ENCODE peak calls at places on chromosome 14, in seven cellular contexts. M is psoas muscle, H is neural crest cell, U is endothelial cell, C is GM20000, J is hepatocyte, K is Caco-2. O is an unnamed sample.

GRCh38 chr14:51643137-51643536 is 8.6 kb upstream of the FRMD6 start:
- DNase-seq in M (no peak), H (no peak), U (no peak), J (no peak), C (no peak), K (no peak), O (no peak)

GRCh38 chr14:24367506-24368214 is at the start of gene NFATC4:
- DNase-seq in J (peak), U (peak), C (peak), H (peak), M (peak), K (peak), O (no peak)

GRCh38 chr14:76089151-76089550 is 62.6 kb upstream of the GPATCH2L start:
- DNase-seq in M (no peak), C (no peak), H (no peak), J (no peak), K (no peak), U (no peak), O (no peak)

GRCh38 chr14:84254205-84254788 is 1275.6 kb upstream of the FLRT2 start:
- DNase-seq in K (no peak), J (peak), C (no peak), U (peak), H (no peak), M (no peak), O (no peak)

GRCh38 chr14:64388533-64389243 is 535 bp downstream of the MTHFD1 start:
- DNase-seq in H (peak), U (peak), K (peak), J (peak), M (peak), C (no peak), O (no peak)

GRCh38 chr14:49702725-49703124 is 9.8 kb downstream of the KLHDC1 start:
- DNase-seq in U (no peak), K (no peak), J (no peak), H (no peak), M (no peak), C (no peak), O (no peak)

GRCh38 chr14:79631276-79631675 is 580.0 kb downstream of the DIO2 start:
- DNase-seq in H (no peak), J (no peak), K (no peak), C (no peak), M (no peak), U (no peak), O (no peak)

GRCh38 chr14:53874704-53875103 is 81.9 kb downstream of the BMP4 start:
- DNase-seq in C (no peak), H (no peak), J (no peak), U (no peak), K (no peak), M (no peak), O (no peak)

GRCh38 chr14:65403231-65403630 is 9.3 kb upstream of the FUT8 start:
- DNase-seq in C (no peak), H (no peak), U (no peak), M (no peak), J (no peak), K (no peak), O (no peak)

GRCh38 chr14:20631821-20632389 is 9.6 kb downstream of the OR6S1 start:
- DNase-seq in C (no peak), U (peak), H (no peak), K (peak), M (peak), J (peak), O (no peak)

GRCh38 chr14:91065266-91065665 is 4.8 kb upstream of the RPS6KA5 start:
- DNase-seq in H (no peak), J (no peak), K (no peak), U (no peak), C (no peak), M (no peak), O (no peak)

GRCh38 chr14:68789002-68789797 is 3.7 kb downstream of the ZFP36L1 start:
- DNase-seq in J (peak), H (peak), K (no peak), U (peak), M (peak), C (peak), O (no peak)

GRCh38 chr14:36238666-36239363 is 62.3 kb upstream of the PTCSC3 start:
- DNase-seq in C (no peak), J (no peak), K (no peak), M (no peak), H (no peak), U (no peak), O (no peak)

GRCh38 chr14:69853774-69854173 is 25.4 kb upstream of the SMOC1 start:
- DNase-seq in J (no peak), K (no peak), M (no peak), H (no peak), U (no peak), C (peak), O (no peak)

GRCh38 chr14:25350802-25351201 is 300.9 kb upstream of the STXBP6 start:
- DNase-seq in U (no peak), M (peak), J (no peak), H (no peak), C (no peak), K (no peak), O (no peak)

GRCh38 chr14:54567634-54568561 is 970 bp downstream of the SAMD4A start:
- DNase-seq in J (peak), C (peak), M (peak), K (peak), H (peak), U (peak), O (no peak)

GRCh38 chr14:42113358-42114070 is 506.8 kb downstream of the LRFN5 start:
- DNase-seq in U (no peak), M (no peak), K (peak), J (no peak), C (no peak), H (no peak), O (peak)

GRCh38 chr14:53032161-53032803 is 81.4 kb upstream of the FERMT2 start:
- DNase-seq in J (no peak), C (no peak), K (no peak), U (no peak), M (no peak), H (no peak), O (no peak)

GRCh38 chr14:58301416-58301815 is 3.1 kb downstream of the ARID4A start:
- DNase-seq in M (no peak), C (no peak), J (no peak), U (no peak), H (no peak), K (no peak), O (no peak)

GRCh38 chr14:53516261-53516774 is 363.2 kb upstream of the DDHD1 start:
- DNase-seq in U (no peak), J (no peak), K (no peak), H (no peak), C (no peak), M (no peak), O (no peak)

GRCh38 chr14:54600685-54601084 is 33.8 kb downstream of the SAMD4A start:
- DNase-seq in J (peak), H (no peak), K (no peak), C (no peak), M (no peak), U (no peak), O (no peak)

GRCh38 chr14:72609205-72609916 is 284.5 kb downstream of the DPF3 start:
- DNase-seq in M (no peak), J (no peak), C (no peak), U (no peak), H (no peak), K (no peak), O (no peak)

GRCh38 chr14:92386637-92387036 is 63.7 kb downstream of the SLC24A4 start:
- DNase-seq in J (peak), C (no peak), H (no peak), U (no peak), K (no peak), M (no peak), O (no peak)

GRCh38 chr14:105292810-105293711 is 7.7 kb downstream of the BRF1 start:
- DNase-seq in U (no peak), M (no peak), C (no peak), K (no peak), H (no peak), J (no peak), O (no peak)

GRCh38 chr14:59086241-59086899 is 102.1 kb upstream of the DAAM1 start:
- DNase-seq in C (no peak), U (no peak), K (no peak), J (no peak), H (no peak), M (no peak), O (no peak)

GRCh38 chr14:26276757-26277156 is 321.1 kb downstream of the NOVA1 start:
- DNase-seq in K (no peak), U (peak), M (no peak), H (peak), J (peak), C (no peak), O (no peak)

DNA sequence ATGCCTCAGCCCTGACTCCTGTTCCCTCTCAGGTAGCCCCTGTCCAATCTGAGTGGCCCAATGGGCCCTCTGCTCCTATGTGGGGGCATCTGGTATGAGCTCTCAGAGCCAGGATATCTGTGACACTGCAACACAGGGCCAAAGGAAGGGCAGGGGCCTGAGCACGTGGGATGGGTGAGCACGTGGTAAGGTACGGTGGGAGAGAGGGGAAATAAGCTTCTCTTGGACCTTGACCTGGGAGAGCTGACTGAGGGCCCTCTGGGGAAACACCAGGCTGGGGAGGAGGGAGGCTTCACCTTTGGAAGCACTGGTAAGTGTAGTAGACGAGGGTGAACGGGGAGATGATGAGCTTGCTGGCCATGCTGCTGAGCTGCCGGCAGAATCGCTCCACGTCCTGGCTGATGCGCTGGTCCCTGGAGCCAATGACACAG is 6.7 kb downstream of the ABCD4 start:
- DNase-seq in C (no peak), J (peak), H (no peak), M (no peak), U (no peak), K (no peak), O (no peak)
- TF ChIP-seq CTCF in C (no peak), J (no peak), H (no peak), M (no peak), U (no peak), K (no peak), O (no peak)

GRCh38 chr14:74508292-74508731 is 14.7 kb downstream of the ISCA2 start:
- DNase-seq in M (no peak), U (peak), J (peak), H (no peak), C (no peak), K (no peak), O (no peak)
- TF ChIP-seq CTCF in M (no peak), U (peak), J (peak), H (peak), C (no peak), K (peak), O (peak)

DNA sequence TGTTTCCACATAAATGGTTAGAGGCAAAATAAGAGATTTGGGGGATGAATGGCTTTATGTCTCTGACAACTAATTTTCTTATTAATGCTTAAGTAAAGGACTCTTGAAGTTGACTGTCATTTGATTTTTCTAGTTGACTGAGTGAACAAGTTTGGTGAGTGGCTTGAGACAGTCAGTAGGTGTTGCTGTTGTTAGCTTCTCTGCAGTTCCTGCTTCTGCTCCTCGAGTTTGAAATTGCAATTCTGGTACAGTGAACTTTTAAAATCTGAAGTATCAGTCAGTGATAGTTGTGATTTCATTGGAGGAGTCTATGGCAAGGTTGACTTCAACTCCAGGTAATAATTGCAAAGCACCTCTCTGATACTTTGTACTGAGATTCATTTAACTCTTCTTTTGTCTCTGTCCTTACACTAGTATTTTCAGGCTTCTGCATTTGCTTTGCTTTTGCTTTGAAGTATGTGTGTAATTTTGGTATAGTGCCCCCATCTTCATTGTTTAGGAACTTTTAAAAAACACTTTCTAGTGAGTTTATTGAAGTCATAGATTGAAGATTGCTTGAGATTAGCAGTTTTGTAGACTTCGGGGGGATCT is 415.5 kb downstream of the PCNX1 start:
- DNase-seq in H (no peak), J (peak), K (no peak), M (no peak), C (peak), U (no peak), O (no peak)
- TF ChIP-seq CTCF in H (no peak), J (peak), K (peak), M (peak), C (peak), U (no peak), O (peak)

GRCh38 chr14:100645986-100646314 is 58.7 kb upstream of the BEGAIN start:
- DNase-seq in K (no peak), M (no peak), C (no peak), H (no peak), J (no peak), U (no peak), O (no peak)
- TF ChIP-seq CTCF in K (no peak), M (no peak), C (no peak), H (peak), J (no peak), U (peak), O (peak)